ENCODE peak calls at places on chromosomes 11 and 22, in five cellular contexts. E, V, W, O and I are unnamed samples.

GRCh38 chr22:39273950-39274887 is 29.4 kb upstream of the PDGFB start:
- DNase-seq in V (no peak), E (no peak), O (no peak), W (no peak), I (no peak)

GRCh38 chr11:34149786-34150185 is 44.4 kb downstream of the NAT10 start:
- DNase-seq in E (peak; percentile 27), V (no peak), W (no peak), O (no peak), I (no peak)

GRCh38 chr11:73340164-73340563 is 32.1 kb downstream of the ARHGEF17 start:
- DNase-seq in W (no peak), O (no peak), E (no peak), V (no peak), I (no peak)

GRCh38 chr11:68649851-68650555 is 34.3 kb upstream of the GAL start:
- DNase-seq in W (no peak), V (no peak), O (no peak), E (no peak), I (no peak)

GRCh38 chr11:19398273-19398672 is 157.5 kb upstream of the E2F8 start:
- DNase-seq in O (no peak), W (no peak), E (peak; percentile 50), V (no peak), I (no peak)

GRCh38 chr11:128512478-128513127 is 74.8 kb downstream of the ETS1 start:
- DNase-seq in O (peak; percentile 73), V (no peak), W (no peak), E (no peak), I (no peak)

GRCh38 chr11:10087621-10088225 is 206.3 kb downstream of the SBF2 start:
- DNase-seq in W (no peak), V (no peak), E (no peak), O (no peak), I (no peak)

GRCh38 chr11:83736689-83737088 is 450.5 kb upstream of the CCDC90B start:
- DNase-seq in W (no peak), O (no peak), E (no peak), V (no peak), I (no peak)

GRCh38 chr11:43955381-43956118 is 13.1 kb downstream of the C11orf96 start:
- DNase-seq in E (no peak), O (no peak), V (no peak), W (no peak), I (no peak)

GRCh38 chr11:1758611-1759150 is 5.0 kb downstream of the CTSD start:
- DNase-seq in V (peak; percentile 63), O (no peak), W (peak; percentile 49), E (no peak), I (no peak)

GRCh38 chr11:84430661-84431060 is 1144.5 kb upstream of the CCDC90B start:
- DNase-seq in W (no peak), E (no peak), O (no peak), V (no peak), I (no peak)

GRCh38 chr11:82846037-82846383 is 54.2 kb downstream of the PRCP start:
- DNase-seq in V (no peak), W (no peak), O (no peak), E (no peak), I (no peak)

GRCh38 chr11:8342821-8343681 is 79.4 kb upstream of the LMO1 start:
- DNase-seq in V (no peak), O (no peak), E (no peak), W (no peak), I (no peak)

GRCh38 chr11:63768232-63769043 is at the start of gene ZFTA:
- DNase-seq in V (peak; percentile 83), O (peak; percentile 90), W (peak; percentile 72), E (peak; percentile 66), I (no peak)

GRCh38 chr11:77322506-77322905 is 21.0 kb upstream of the GDPD4 start:
- DNase-seq in O (no peak), E (peak; percentile 93), V (no peak), W (no peak), I (no peak)

GRCh38 chr11:3163241-3163981 is 1.7 kb downstream of the OSBPL5 start:
- DNase-seq in V (peak; percentile 55), O (peak; percentile 75), W (no peak), E (no peak), I (no peak)

GRCh38 chr11:68460741-68461283 is at the start of gene PPP6R3:
- DNase-seq in V (no peak), O (peak; percentile 95), W (peak; percentile 67), E (no peak), I (no peak)

GRCh38 chr11:119222308-119222707 is 16.2 kb downstream of the CBL start:
- DNase-seq in V (no peak), O (no peak), W (no peak), E (peak; percentile 86), I (no peak)

GRCh38 chr11:107583629-107584195 is 7.2 kb upstream of the ELMOD1 start:
- DNase-seq in W (no peak), V (no peak), O (no peak), E (no peak), I (no peak)

GRCh38 chr11:62544521-62545436 is 1.8 kb downstream of the AHNAK start:
- DNase-seq in E (no peak), V (no peak), W (peak; percentile 79), O (no peak), I (no peak)

GRCh38 chr11:115433376-115433775 is 70.8 kb downstream of the CADM1 start:
- DNase-seq in O (no peak), V (no peak), W (no peak), E (no peak), I (no peak)

GRCh38 chr22:44505796-44506354 is 7.8 kb upstream of the RTL6 start:
- DNase-seq in V (no peak), E (no peak), O (no peak), W (no peak), I (no peak)

GRCh38 chr11:63985812-63986155 is 454 bp upstream of the OTUB1 start:
- DNase-seq in E (no peak), V (peak; percentile 81), W (peak; percentile 84), O (peak; percentile 94), I (no peak)

GRCh38 chr11:103491777-103492176 is 382.6 kb downstream of the DYNC2H1 start:
- DNase-seq in V (no peak), O (no peak), E (no peak), W (no peak), I (no peak)

GRCh38 chr11:70032943-70033710 is 45.0 kb upstream of the ANO1 start:
- DNase-seq in O (no peak), E (no peak), W (no peak), V (no peak), I (no peak)

GRCh38 chr11:67287355-67288197 is 1.5 kb upstream of the ANKRD13D start:
- DNase-seq in V (no peak), W (peak; percentile 46), O (peak; percentile 86), E (no peak), I (no peak)

GRCh38 chr11:47143322-47143721 is 33.4 kb downstream of the ARFGAP2 start:
- DNase-seq in V (no peak), E (peak; percentile 88), O (no peak), W (no peak), I (no peak)

GRCh38 chr11:112176077-112176476 is 765 bp downstream of the BCO2 start:
- DNase-seq in O (no peak), E (no peak), V (no peak), W (no peak), I (no peak)

GRCh38 chr11:45900916-45901617 is 6.0 kb downstream of the FREY1 start:
- DNase-seq in O (no peak), W (peak; percentile 45), V (no peak), E (no peak), I (peak; percentile 85)

GRCh38 chr22:41957941-41958556 is 6.1 kb downstream of the SMIM45 start:
- DNase-seq in V (no peak), O (no peak), E (no peak), W (no peak), I (no peak)
- TF ChIP-seq CTCF in V (peak; percentile 3), O (no peak), E (no peak), W (peak; percentile 22), I (peak; percentile 63)

GRCh38 chr11:18019650-18020049 is 6.8 kb upstream of the SERGEF start:
- DNase-seq in W (no peak), E (no peak), O (no peak), V (no peak), I (no peak)

GRCh38 chr11:18012906-18013781 is at the start of gene SERGEF:
- DNase-seq in E (peak; percentile 84), W (peak; percentile 98), O (peak; percentile 99), V (peak; percentile 99), I (peak; percentile 96)

GRCh38 chr11:18013790-18014507 is 1.1 kb upstream of the SERGEF start:
- DNase-seq in O (no peak), W (no peak), E (peak; percentile 22), V (no peak), I (no peak)

GRCh38 chr11:18014876-18015275 is 2.0 kb upstream of the SERGEF start:
- DNase-seq in E (no peak), V (no peak), W (no peak), O (no peak), I (no peak)

DNA sequence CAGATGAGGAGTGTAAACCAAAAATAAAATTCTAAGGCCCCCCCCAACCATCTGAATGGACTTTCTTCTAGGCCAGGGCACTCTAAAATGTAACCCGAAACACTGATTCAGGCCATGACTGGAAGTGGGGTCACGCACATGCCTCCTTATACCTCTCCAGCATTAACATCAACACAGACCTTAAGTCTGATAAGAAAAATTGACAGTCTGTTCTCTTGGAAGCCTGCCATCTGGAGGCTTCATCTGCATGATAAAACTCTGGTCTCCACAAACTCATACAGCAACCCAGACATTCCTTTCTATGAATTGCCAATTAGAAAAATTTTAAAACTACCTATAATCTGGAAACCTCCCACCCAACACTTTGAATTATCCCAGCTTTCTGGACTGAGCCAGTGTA is 3.9 kb upstream of the SERGEF start:
- DNase-seq in O (no peak), E (no peak), W (no peak), V (no peak), I (no peak)
- TF ChIP-seq CTCF in O (no peak), E (no peak), W (no peak), V (no peak), I (no peak)

DNA sequence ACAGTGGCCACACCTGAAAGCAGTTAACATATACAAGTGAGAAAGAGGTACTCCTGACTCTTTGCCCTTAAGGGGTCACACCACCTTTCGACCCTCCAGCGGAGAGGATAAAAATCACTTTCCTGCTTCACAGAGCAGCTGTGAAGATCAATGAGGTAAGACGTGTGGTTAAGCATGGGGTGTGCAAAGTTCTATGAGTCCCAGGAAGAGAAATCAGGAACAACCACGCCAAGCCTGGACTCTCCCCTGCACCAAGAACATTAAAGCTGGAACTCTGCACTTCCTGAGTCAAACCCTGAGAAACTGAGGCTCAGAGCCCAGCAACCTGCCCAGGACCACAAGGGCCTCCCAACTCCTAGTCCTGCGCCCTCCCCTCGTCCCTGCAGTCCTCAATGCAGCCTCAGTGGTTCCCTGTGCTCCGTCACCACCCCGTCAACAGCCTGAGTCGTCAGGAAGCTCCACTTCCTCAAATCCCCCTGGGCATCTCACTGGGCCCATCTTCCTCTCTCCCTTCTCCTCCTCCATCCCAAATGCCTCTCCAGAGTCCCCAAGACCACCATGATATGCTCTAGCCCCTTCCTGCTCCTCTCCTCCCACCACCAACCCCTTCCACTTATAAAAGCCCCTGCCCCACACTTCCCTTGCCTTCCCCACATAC is 17.7 kb downstream of the TNKS1BP1 start:
- DNase-seq in W (no peak), E (no peak), V (no peak), O (no peak), I (no peak)
- TF ChIP-seq CTCF in W (no peak), E (no peak), V (no peak), O (no peak), I (no peak)

DNA sequence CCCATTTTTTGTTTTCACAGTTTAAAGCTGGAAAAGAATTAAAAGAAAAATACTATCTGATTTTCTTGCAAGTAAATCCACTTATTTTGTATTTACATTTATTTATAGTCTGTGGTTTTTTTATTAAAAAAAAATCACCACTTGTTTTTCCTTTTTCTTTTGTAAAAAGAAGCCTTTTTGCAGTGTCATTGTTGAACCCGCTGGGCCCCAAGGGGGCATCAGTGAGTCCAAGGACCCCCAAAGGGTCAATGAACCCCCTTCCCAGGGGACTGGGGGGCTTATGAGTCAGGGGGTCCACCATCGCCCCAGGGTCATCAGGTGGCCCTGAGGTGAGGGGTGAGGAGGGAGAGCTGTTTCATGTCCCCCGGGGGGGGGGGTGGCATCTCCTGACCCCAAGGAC is 34.0 kb upstream of the EIF3D start:
- DNase-seq in V (no peak), O (no peak), W (no peak), E (no peak), I (no peak)
- TF ChIP-seq CTCF in V (no peak), O (no peak), W (no peak), E (no peak), I (peak; percentile 43)